ENCODE peak calls at places on chromosomes 3 and 15, in seven cellular contexts. K is sciatic nerve; W is activated naive CD4-positive, alpha-beta T cell; H is EL; C is NCI-H1105 treated with DMSO at 0.1 percent for 48 hours; N is PC-9; P is CD4-positive, CD25-positive, alpha-beta regulatory T cell. U is an unnamed sample.

GRCh38 chr3:112127522-112128494 is 5.2 kb downstream of the GCSAM start:
- DNase-seq in H (no peak), P (peak), K (no peak), N (no peak), W (no peak), C (no peak), U (no peak)

GRCh38 chr15:74958908-74959642 is 2.5 kb upstream of the RPP25 start:
- DNase-seq in P (no peak), N (no peak), H (no peak), K (no peak), C (no peak), W (no peak), U (peak)

GRCh38 chr3:155101398-155101797 is 21.3 kb downstream of the MME start:
- DNase-seq in N (no peak), P (no peak), W (no peak), K (peak), H (peak), C (no peak), U (no peak)

GRCh38 chr15:65653341-65653740 is 31.6 kb downstream of the SLC24A1 start:
- DNase-seq in P (no peak), K (no peak), N (no peak), W (no peak), H (peak), C (no peak), U (no peak)

GRCh38 chr15:86316699-86317378 is 237.2 kb downstream of the AGBL1 start:
- DNase-seq in K (no peak), W (no peak), P (no peak), C (no peak), N (no peak), H (no peak), U (no peak)

GRCh38 chr15:41930221-41930866 is 36.5 kb upstream of the SPTBN5 start:
- DNase-seq in N (peak), P (no peak), C (no peak), W (no peak), K (no peak), H (peak), U (no peak)

GRCh38 chr3:171255236-171255806 is 204.9 kb downstream of the TNIK start:
- DNase-seq in C (no peak), P (peak), N (no peak), W (no peak), K (no peak), H (no peak), U (no peak)

GRCh38 chr3:32703491-32703968 is 18.5 kb downstream of the CNOT10 start:
- DNase-seq in K (no peak), C (no peak), W (no peak), P (no peak), N (no peak), H (no peak), U (no peak)

GRCh38 chr3:107142786-107143185 is 234.5 kb upstream of the CCDC54 start:
- DNase-seq in H (no peak), K (no peak), N (no peak), P (no peak), C (no peak), W (no peak), U (no peak)

GRCh38 chr15:70566047-70566835 is 197.1 kb downstream of the UACA start:
- DNase-seq in C (no peak), N (no peak), P (no peak), K (peak), H (no peak), W (no peak), U (peak)

GRCh38 chr15:36737430-36737891 is 158.0 kb downstream of the CDIN1 start:
- DNase-seq in K (no peak), C (no peak), P (no peak), W (no peak), N (no peak), H (peak), U (no peak)

GRCh38 chr3:20326537-20326936 is 140.5 kb upstream of the SGO1 start:
- DNase-seq in N (no peak), C (no peak), H (peak), P (no peak), W (no peak), K (no peak), U (no peak)

GRCh38 chr3:24550588-24550987 is 55.9 kb upstream of the THRB start:
- DNase-seq in H (no peak), P (no peak), C (no peak), W (no peak), K (no peak), N (no peak), U (no peak)

GRCh38 chr3:189555558-189555881 is 75.7 kb upstream of the TP63 start:
- DNase-seq in W (no peak), H (no peak), C (no peak), P (no peak), K (no peak), N (no peak), U (no peak)

GRCh38 chr15:29420188-29420587 is 150.6 kb upstream of the NSMCE3 start:
- DNase-seq in N (no peak), K (no peak), C (no peak), P (no peak), H (no peak), W (no peak), U (no peak)

GRCh38 chr15:91521996-91522395 is 331.5 kb upstream of the SLCO3A1 start:
- DNase-seq in P (no peak), C (no peak), K (no peak), W (no peak), N (no peak), H (peak), U (no peak)

GRCh38 chr15:85000189-85000864 is 18.7 kb downstream of the PDE8A start:
- DNase-seq in N (no peak), W (no peak), K (no peak), H (no peak), P (no peak), C (no peak), U (no peak)

GRCh38 chr3:11155341-11156025 is 1.2 kb downstream of the HRH1 start:
- DNase-seq in C (peak), H (peak), W (no peak), P (peak), K (peak), N (peak), U (peak)

GRCh38 chr3:71237661-71238060 is 345.9 kb downstream of the FOXP1 start:
- DNase-seq in K (no peak), H (no peak), C (no peak), P (no peak), N (no peak), W (no peak), U (no peak)

GRCh38 chr3:187610926-187611545 is 59.2 kb downstream of the SST start:
- DNase-seq in W (no peak), N (no peak), P (no peak), H (peak), C (no peak), K (no peak), U (no peak)

GRCh38 chr3:31960793-31961431 is 20.1 kb downstream of the OSBPL10 start:
- DNase-seq in N (peak), H (peak), C (no peak), K (no peak), P (no peak), W (no peak), U (no peak)

GRCh38 chr3:69379661-69380060 is 6.2 kb downstream of the FRMD4B start:
- DNase-seq in N (no peak), W (no peak), H (no peak), C (peak), K (no peak), P (no peak), U (no peak)

GRCh38 chr15:57486807-57487206 is 104.9 kb upstream of the MYZAP start:
- DNase-seq in H (no peak), P (no peak), C (no peak), N (no peak), W (no peak), K (no peak), U (no peak)

GRCh38 chr3:64717411-64717810 is 29.6 kb upstream of the ADAMTS9 start:
- DNase-seq in C (no peak), H (no peak), P (no peak), N (no peak), K (no peak), W (no peak), U (no peak)

GRCh38 chr15:69919816-69920215 is 177.9 kb downstream of the TLE3 start:
- DNase-seq in N (no peak), W (no peak), K (no peak), C (peak), P (no peak), H (no peak), U (no peak)

GRCh38 chr3:63135362-63135761 is 142.7 kb upstream of the SYNPR start:
- DNase-seq in C (no peak), H (no peak), W (no peak), N (no peak), K (no peak), P (no peak), U (no peak)

GRCh38 chr3:41690766-41691563 is 270.9 kb downstream of the ULK4 start:
- DNase-seq in N (peak), C (no peak), P (no peak), W (no peak), H (peak), K (no peak), U (no peak)

GRCh38 chr3:187975571-187976360 is 178.2 kb upstream of the LPP start:
- DNase-seq in K (no peak), W (no peak), P (peak), C (no peak), H (no peak), N (peak), U (no peak)

GRCh38 chr3:50164056-50164455 is 8.9 kb downstream of the SEMA3F start:
- DNase-seq in W (no peak), H (peak), P (no peak), N (peak), K (peak), C (no peak), U (no peak)

U was measured in NCI-H2227 treated with DMSO at 0.1 percent for 48 hours.